ENCODE peak calls at places on chromosomes 7 and 10, in nine cellular contexts. P is activated CD4-positive, alpha-beta memory T cell treated with anti-CD3 and anti-CD28 coated beads for 36 hours; H is GM12865; S is putamen; V is natural killer cell; N is astrocyte of the hippocampus; C is Kasumi-1; Y is adrenal gland; G is RWPE1. I is an unnamed sample.

GRCh38 chr10:48501806-48502771 is 102.8 kb downstream of the ARHGAP22 start:
- DNase-seq in P (no peak), H (peak; percentile 10), S (no peak), V (no peak), N (no peak), C (no peak), Y (no peak), G (no peak), I (peak; percentile 8)

GRCh38 chr10:44831581-44831980 is 79.6 kb upstream of the TMEM72 start:
- DNase-seq in P (no peak), H (no peak), S (no peak), V (no peak), N (no peak), C (no peak), Y (no peak), G (no peak), I (no peak)

GRCh38 chr10:99779335-99779734 is 3.1 kb upstream of the ABCC2 start:
- DNase-seq in P (no peak), H (peak; percentile 45), S (no peak), V (no peak), N (peak; percentile 29), C (peak; percentile 86), Y (no peak), G (peak; percentile 57), I (no peak)

GRCh38 chr10:120285408-120285807 is 171.6 kb upstream of the PLPP4 start:
- DNase-seq in P (no peak), H (no peak), S (no peak), V (no peak), N (no peak), C (no peak), Y (no peak), G (no peak), I (no peak)

GRCh38 chr10:26887611-26888215 is 27.0 kb upstream of the ABI1 start:
- DNase-seq in P (no peak), H (no peak), S (no peak), V (no peak), N (no peak), C (no peak), Y (no peak), G (no peak), I (no peak)

GRCh38 chr10:127450644-127451043 is 98.5 kb upstream of the NPS start:
- DNase-seq in P (no peak), H (no peak), S (no peak), V (no peak), N (no peak), C (no peak), Y (no peak), G (no peak), I (no peak)

GRCh38 chr7:136064098-136064497 is 86.9 kb upstream of the MTPN start:
- DNase-seq in P (peak; percentile 41), H (no peak), S (no peak), V (no peak), N (no peak), C (no peak), Y (no peak), G (no peak), I (no peak)

GRCh38 chr7:2019693-2020511 is 212.8 kb downstream of the MAD1L1 start:
- DNase-seq in P (peak; percentile 43), H (peak; percentile 22), S (no peak), V (peak; percentile 66), N (peak; percentile 85), C (peak; percentile 46), Y (peak; percentile 61), G (peak; percentile 37), I (peak; percentile 79)

GRCh38 chr7:44430054-44430453 is 60.4 kb downstream of the NUDCD3 start:
- DNase-seq in P (no peak), H (no peak), S (no peak), V (no peak), N (no peak), C (no peak), Y (no peak), G (no peak), I (no peak)

GRCh38 chr10:125707852-125708468 is 11.5 kb upstream of the EDRF1 start:
- DNase-seq in P (no peak), H (no peak), S (no peak), V (no peak), N (no peak), C (no peak), Y (peak; percentile 12), G (peak; percentile 38), I (no peak)

GRCh38 chr7:74401137-74401859 is 52.4 kb upstream of the GTF2IRD1 start:
- DNase-seq in P (peak; percentile 80), H (peak; percentile 77), S (peak; percentile 48), V (peak; percentile 74), N (peak; percentile 79), C (peak; percentile 61), Y (peak; percentile 81), G (peak; percentile 60), I (peak; percentile 90)

GRCh38 chr10:111455776-111456426 is 379.1 kb downstream of the ADRA2A start:
- DNase-seq in P (no peak), H (no peak), S (no peak), V (no peak), N (no peak), C (no peak), Y (peak; percentile 24), G (no peak), I (no peak)

GRCh38 chr10:80540644-80541143 is 3.0 kb downstream of the SH2D4B start:
- DNase-seq in P (no peak), H (peak; percentile 76), S (no peak), V (no peak), N (no peak), C (no peak), Y (no peak), G (no peak), I (peak; percentile 56)

GRCh38 chr7:63899691-63900393 is 98.8 kb upstream of the ZNF722 start:
- DNase-seq in P (peak; percentile 87), H (peak; percentile 3), S (peak; percentile 90), V (peak; percentile 84), N (no peak), C (peak; percentile 68), Y (peak; percentile 77), G (peak; percentile 1), I (peak; percentile 50)

GRCh38 chr10:102422586-102423129 is 2.0 kb downstream of the FBXL15 start:
- DNase-seq in P (peak; percentile 78), H (peak; percentile 83), S (peak; percentile 43), V (peak; percentile 55), N (peak; percentile 88), C (peak; percentile 74), Y (peak; percentile 87), G (peak; percentile 77), I (peak; percentile 93)

GRCh38 chr7:139829654-139830130 is 628 bp downstream of the TBXAS1 start:
- DNase-seq in P (peak; percentile 23), H (no peak), S (no peak), V (no peak), N (no peak), C (no peak), Y (no peak), G (no peak), I (no peak)

GRCh38 chr10:112811741-112812551 is 138.1 kb upstream of the TCF7L2 start:
- DNase-seq in P (no peak), H (no peak), S (no peak), V (no peak), N (peak; percentile 95), C (no peak), Y (peak; percentile 63), G (peak; percentile 96), I (no peak)

GRCh38 chr7:127578036-127578684 is 7.2 kb downstream of the GCC1 start:
- DNase-seq in P (no peak), H (no peak), S (no peak), V (no peak), N (peak; percentile 57), C (peak; percentile 18), Y (peak; percentile 21), G (no peak), I (no peak)

GRCh38 chr7:79182283-79182682 is 271.2 kb downstream of the MAGI2 start:
- DNase-seq in P (no peak), H (no peak), S (peak; percentile 52), V (no peak), N (peak; percentile 58), C (peak; percentile 10), Y (no peak), G (no peak), I (no peak)

GRCh38 chr10:101066890-101067355 is 5.1 kb downstream of the KAZALD1 start:
- DNase-seq in P (no peak), H (no peak), S (no peak), V (no peak), N (no peak), C (no peak), Y (no peak), G (peak; percentile 47), I (peak; percentile 17)

GRCh38 chr7:135853499-135853898 is 104.9 kb upstream of the FAM180A start:
- DNase-seq in P (no peak), H (no peak), S (no peak), V (no peak), N (peak; percentile 30), C (no peak), Y (no peak), G (peak; percentile 14), I (no peak)

GRCh38 chr10:101207026-101207425 is 22.2 kb downstream of the LBX1 start:
- DNase-seq in P (no peak), H (no peak), S (no peak), V (no peak), N (no peak), C (no peak), Y (no peak), G (no peak), I (no peak)

GRCh38 chr7:149787428-149788299 is 14.3 kb upstream of the ZNF467 start:
- DNase-seq in P (peak; percentile 20), H (no peak), S (no peak), V (no peak), N (no peak), C (peak; percentile 70), Y (peak; percentile 48), G (no peak), I (no peak)

GRCh38 chr10:107492389-107492788 is 327.9 kb upstream of the SORCS1 start:
- DNase-seq in P (no peak), H (no peak), S (no peak), V (no peak), N (no peak), C (no peak), Y (no peak), G (no peak), I (no peak)

GRCh38 chr10:44369851-44370250 is 15.0 kb downstream of the CXCL12 start:
- DNase-seq in P (no peak), H (no peak), S (no peak), V (no peak), N (no peak), C (no peak), Y (no peak), G (no peak), I (no peak)

GRCh38 chr7:43618073-43618472 is 35.2 kb downstream of the STK17A start:
- DNase-seq in P (no peak), H (no peak), S (no peak), V (no peak), N (no peak), C (no peak), Y (no peak), G (no peak), I (no peak)

GRCh38 chr7:31101544-31101943 is 49.4 kb downstream of the ADCYAP1R1 start:
- DNase-seq in P (no peak), H (no peak), S (no peak), V (no peak), N (no peak), C (no peak), Y (no peak), G (no peak), I (no peak)

GRCh38 chr7:118281196-118281595 is 56.7 kb downstream of the ANKRD7 start:
- DNase-seq in P (no peak), H (no peak), S (no peak), V (no peak), N (no peak), C (no peak), Y (no peak), G (no peak), I (no peak)

GRCh38 chr7:1697499-1698125 is 27.5 kb downstream of the ELFN1 start:
- DNase-seq in P (no peak), H (no peak), S (no peak), V (no peak), N (no peak), C (no peak), Y (no peak), G (no peak), I (peak; percentile 23)

GRCh38 chr10:73860050-73860491 is 14.3 kb downstream of the CAMK2G start:
- DNase-seq in P (no peak), H (no peak), S (peak; percentile 71), V (no peak), N (no peak), C (no peak), Y (no peak), G (no peak), I (no peak)

GRCh38 chr7:129784783-129785456 is 167.8 kb downstream of the UBE2H start:
- DNase-seq in P (no peak), H (peak; percentile 82), S (no peak), V (no peak), N (no peak), C (no peak), Y (peak; percentile 67), G (no peak), I (peak; percentile 53)

I was measured in Peyer's patch.